ENCODE peak calls at places on chromosomes 12 and 14, in six cellular contexts. A is upper lobe of right lung, R is substantia nigra, L is A673, Q is A549, D is RWPE1. B is an unnamed sample.

GRCh38 chr14:31770271-31770670 is 209.1 kb downstream of the NUBPL start:
- DNase-seq in Q (no peak), R (no peak), D (peak), A (no peak), L (no peak), B (no peak)

GRCh38 chr12:11856971-11857370 is 207.5 kb downstream of the ETV6 start:
- DNase-seq in L (no peak), R (no peak), Q (no peak), D (no peak), A (no peak), B (peak)

GRCh38 chr12:43847427-43847826 is 11.5 kb downstream of the TMEM117 start:
- DNase-seq in L (peak), D (peak), A (no peak), Q (peak), R (no peak), B (peak)

GRCh38 chr14:105142651-105143450 is 25.7 kb downstream of the JAG2 start:
- DNase-seq in Q (no peak), D (no peak), A (no peak), R (no peak), L (no peak), B (no peak)

GRCh38 chr12:104793280-104793679 is 164.8 kb downstream of the SLC41A2 start:
- DNase-seq in D (peak), L (no peak), Q (no peak), A (no peak), R (no peak), B (no peak)

GRCh38 chr12:62618948-62619347 is 152.3 kb downstream of the MON2 start:
- DNase-seq in L (peak), Q (no peak), R (no peak), A (no peak), D (no peak), B (no peak)

GRCh38 chr14:56092761-56093160 is 25.4 kb upstream of the PELI2 start:
- DNase-seq in Q (no peak), D (no peak), R (no peak), A (no peak), L (peak), B (peak)

GRCh38 chr12:66744956-66745383 is 66.1 kb upstream of the GRIP1 start:
- DNase-seq in L (peak), R (no peak), Q (no peak), D (no peak), A (no peak), B (no peak)

GRCh38 chr12:22981711-22982110 is 356.7 kb downstream of the ETNK1 start:
- DNase-seq in Q (peak), R (no peak), D (no peak), L (peak), A (no peak), B (no peak)

GRCh38 chr12:80858356-80858755 is 79.4 kb downstream of the LIN7A start:
- DNase-seq in D (no peak), R (no peak), Q (no peak), A (no peak), L (peak), B (no peak)

GRCh38 chr12:131919366-131920156 is 9.5 kb upstream of the PUS1 start:
- DNase-seq in R (no peak), Q (no peak), D (no peak), L (no peak), A (no peak), B (no peak)

GRCh38 chr12:50637870-50638481 is 125.9 kb upstream of the ATF1 start:
- DNase-seq in A (no peak), Q (peak), D (peak), R (no peak), L (peak), B (no peak)

GRCh38 chr12:115710104-115710564 is 567.4 kb downstream of the MED13L start:
- DNase-seq in A (no peak), L (no peak), D (peak), R (no peak), Q (peak), B (peak)
- H3K27ac ChIP-seq in A (no peak), L (no peak), D (no peak), R (no peak), Q (no peak), B (no peak)

GRCh38 chr12:78177298-78177697 is 346.6 kb downstream of the NAV3 start:
- DNase-seq in D (no peak), A (no peak), L (no peak), Q (no peak), R (no peak), B (no peak)
- H3K27ac ChIP-seq in D (no peak), A (no peak), L (no peak), Q (no peak), R (no peak), B (no peak)

GRCh38 chr12:110547090-110547489 is 36.0 kb downstream of the PPTC7 start:
- DNase-seq in L (no peak), Q (no peak), A (no peak), R (no peak), D (no peak), B (no peak)
- H3K27ac ChIP-seq in L (no peak), Q (peak), A (no peak), R (no peak), D (no peak), B (peak)

DNA sequence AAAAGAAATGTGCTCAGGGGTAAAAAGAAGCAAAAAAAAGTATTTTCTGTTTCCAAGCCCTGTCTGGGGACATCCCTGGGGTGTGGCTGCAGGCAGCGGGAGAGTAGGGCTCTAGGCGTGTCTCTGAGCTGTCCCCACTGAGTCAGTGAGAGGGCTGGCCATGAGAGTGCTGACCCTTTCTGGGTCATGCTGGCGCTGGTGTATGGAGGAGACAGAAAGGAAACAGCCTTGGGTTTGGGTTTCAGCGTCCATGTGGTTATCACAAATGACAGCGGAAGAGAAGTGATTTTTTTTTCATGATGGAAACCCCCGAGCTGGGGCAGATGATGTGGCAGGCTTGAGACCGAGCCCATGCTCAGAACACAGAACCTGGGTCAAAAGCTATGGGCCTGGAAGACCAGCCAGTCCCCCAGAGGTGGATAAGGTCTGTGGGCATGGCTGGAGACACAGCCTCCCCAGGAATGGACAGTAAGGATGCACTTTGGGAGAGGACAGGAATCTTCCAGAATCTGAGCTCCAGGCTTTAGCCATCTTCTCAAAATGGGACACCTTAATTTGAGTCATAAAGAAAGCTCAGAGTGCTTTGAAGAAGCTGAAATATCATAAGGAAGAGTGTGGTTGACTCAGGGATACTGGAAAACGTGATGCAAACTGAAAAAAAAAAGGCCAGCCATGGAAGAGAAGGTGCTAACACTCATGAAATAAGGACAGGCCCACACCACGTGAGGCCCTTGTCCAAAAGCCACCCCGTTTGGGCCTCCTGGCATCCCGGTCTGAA is 36.2 kb downstream of the SYNE3 start:
- DNase-seq in D (no peak), Q (no peak), R (no peak), A (no peak), L (no peak), B (no peak)
- H3K27ac ChIP-seq in D (peak), Q (no peak), R (no peak), A (no peak), L (no peak), B (no peak)

GRCh38 chr12:112381421-112381897 is 772 bp downstream of the HECTD4 start:
- DNase-seq in R (peak), L (peak), D (peak), Q (no peak), A (no peak), B (no peak)

GRCh38 chr12:112386726-112387125 is 4.5 kb upstream of the HECTD4 start:
- DNase-seq in D (no peak), L (peak), Q (no peak), A (no peak), R (no peak), B (no peak)

GRCh38 chr12:112382866-112383265 is 635 bp upstream of the HECTD4 start:
- DNase-seq in R (no peak), D (no peak), Q (no peak), A (no peak), L (no peak), B (no peak)

GRCh38 chr12:112380663-112381420 is 1.4 kb downstream of the HECTD4 start:
- DNase-seq in D (peak), L (peak), A (no peak), R (peak), Q (no peak), B (no peak)

GRCh38 chr12:112381898-112382796 is at the start of gene HECTD4:
- DNase-seq in D (peak), A (peak), Q (peak), R (peak), L (peak), B (peak)
- H3K27ac ChIP-seq in D (peak), A (peak), Q (peak), R (peak), L (peak), B (peak)